ENCODE peak calls at places on chromosomes 7 and 10, in seven cellular contexts. Z is activated CD8-positive, alpha-beta memory T cell treated with anti-CD3 and anti-CD28 coated beads for 48 hours; B is fibroblast of pulmonary artery; Y is uterus; J is H4; G is Calu3; M is HS-5. I is an unnamed sample.

GRCh38 chr10:127853868-127854768 is 38.6 kb downstream of the CLRN3 start:
- DNase-seq in J (peak; percentile 34), G (peak; percentile 59), Z (peak; percentile 9), B (peak; percentile 74), M (peak; percentile 5), Y (peak; percentile 42), I (peak; percentile 75)

GRCh38 chr7:25989140-25989705 is 162.8 kb upstream of the NFE2L3 start:
- DNase-seq in Y (no peak), J (no peak), M (no peak), G (no peak), B (no peak), Z (no peak), I (no peak)

GRCh38 chr7:33423646-33424020 is 294.3 kb downstream of the BBS9 start:
- DNase-seq in J (no peak), Y (no peak), M (no peak), Z (no peak), G (peak; percentile 55), B (peak; percentile 9), I (no peak)

GRCh38 chr7:11831383-11831726 is 643 bp downstream of the THSD7A start:
- DNase-seq in G (peak; percentile 3), M (peak; percentile 49), B (peak; percentile 49), J (no peak), Z (no peak), Y (no peak), I (peak; percentile 60)

GRCh38 chr10:57964371-57964770 is 303.3 kb downstream of the IPMK start:
- DNase-seq in Z (no peak), Y (no peak), M (no peak), B (peak; percentile 42), J (peak; percentile 59), G (no peak), I (no peak)

GRCh38 chr7:85054306-85054705 is 132.6 kb downstream of the SEMA3D start:
- DNase-seq in Z (no peak), B (no peak), G (no peak), Y (no peak), J (no peak), M (no peak), I (no peak)

GRCh38 chr10:79399242-79399831 is 46.1 kb downstream of the ZCCHC24 start:
- DNase-seq in M (no peak), G (peak; percentile 42), B (peak; percentile 97), Z (no peak), Y (peak; percentile 94), J (peak; percentile 97), I (peak; percentile 76)

GRCh38 chr10:122263971-122264370 is 7.1 kb upstream of the BTBD16 start:
- DNase-seq in G (peak; percentile 10), Z (no peak), B (peak; percentile 88), Y (no peak), J (peak; percentile 21), M (peak; percentile 70), I (peak; percentile 51)

GRCh38 chr7:35802102-35802466 is 1.2 kb downstream of the SEPTIN7 start:
- DNase-seq in B (no peak), J (no peak), Y (no peak), M (no peak), Z (no peak), G (no peak), I (peak; percentile 39)

GRCh38 chr10:52400564-52400963 is 86.5 kb downstream of the DKK1 start:
- DNase-seq in Z (no peak), G (no peak), J (peak; percentile 6), B (peak; percentile 58), M (no peak), Y (no peak), I (no peak)

GRCh38 chr7:44665531-44666213 is 59.2 kb downstream of the OGDH start:
- DNase-seq in G (no peak), J (no peak), B (peak; percentile 87), Z (no peak), Y (no peak), M (no peak), I (peak; percentile 15)

GRCh38 chr7:102456327-102456726 is 8.3 kb downstream of the ALKBH4 start:
- DNase-seq in Y (no peak), J (peak; percentile 48), B (no peak), Z (no peak), G (no peak), M (no peak), I (no peak)

GRCh38 chr10:20743935-20744334 is 153.2 kb downstream of the NEBL start:
- DNase-seq in G (no peak), B (no peak), Y (no peak), M (no peak), Z (no peak), J (no peak), I (no peak)

GRCh38 chr10:114257488-114257887 is 18.4 kb downstream of the VWA2 start:
- DNase-seq in B (no peak), Z (no peak), M (no peak), Y (no peak), J (no peak), G (no peak), I (no peak)

GRCh38 chr10:97195654-97196212 is 10.0 kb upstream of the SLIT1 start:
- DNase-seq in Y (no peak), B (no peak), Z (no peak), G (no peak), M (no peak), J (no peak), I (no peak)

GRCh38 chr7:80253237-80253636 is 118.6 kb downstream of the GNAI1 start:
- DNase-seq in G (no peak), B (no peak), J (no peak), M (no peak), Z (no peak), Y (no peak), I (no peak)

GRCh38 chr10:6070647-6071046 is 8.5 kb upstream of the IL2RA start:
- DNase-seq in Z (no peak), G (no peak), M (no peak), Y (no peak), J (no peak), B (no peak), I (no peak)

GRCh38 chr10:7538970-7539694 is 127.6 kb downstream of the ITIH5 start:
- DNase-seq in J (no peak), B (no peak), G (no peak), Y (no peak), Z (no peak), M (no peak), I (no peak)

GRCh38 chr10:93541402-93542357 is 24.8 kb upstream of the FFAR4 start:
- DNase-seq in Y (peak; percentile 23), Z (no peak), J (no peak), B (peak; percentile 65), G (peak; percentile 45), M (no peak), I (peak; percentile 65)

GRCh38 chr7:1058821-1059199 is 14.5 kb downstream of the GPR146 start:
- DNase-seq in M (no peak), Z (no peak), J (no peak), G (no peak), B (no peak), Y (no peak), I (no peak)

GRCh38 chr10:26696786-26697162 is 727 bp upstream of the PDSS1 start:
- DNase-seq in J (no peak), Z (no peak), B (peak; percentile 61), G (no peak), M (no peak), Y (no peak), I (no peak)

GRCh38 chr7:128936798-128937197 is 929 bp upstream of the IRF5 start:
- DNase-seq in J (no peak), B (no peak), Z (no peak), G (no peak), Y (no peak), M (no peak), I (no peak)

GRCh38 chr7:125358551-125359167 is 429.0 kb upstream of the POT1 start:
- DNase-seq in B (no peak), J (peak; percentile 17), Y (no peak), M (no peak), G (no peak), Z (no peak), I (no peak)

GRCh38 chr7:114423218-114423496 is 8.5 kb downstream of the FOXP2 start:
- DNase-seq in J (no peak), B (no peak), G (no peak), M (no peak), Y (no peak), Z (no peak), I (no peak)

GRCh38 chr7:140060788-140061606 is 1.8 kb downstream of the PARP12 start:
- DNase-seq in J (peak; percentile 79), Y (no peak), G (no peak), M (no peak), B (peak; percentile 87), Z (no peak), I (peak; percentile 80)

GRCh38 chr10:33258951-33259350 is 75.5 kb downstream of the NRP1 start:
- DNase-seq in Z (no peak), J (peak; percentile 34), M (no peak), G (no peak), Y (no peak), B (peak; percentile 48), I (no peak)